ENCODE peak calls at places on chromosomes 12 and 14, in four cellular contexts. One of them, this sample, is unnamed.

GRCh38 chr12:92602476-92602875 is 100.3 kb upstream of the PLEKHG7 start:
- DNase-seq in heart left ventricle: no peak
- DNase-seq in uterus: no peak
- DNase-seq in Peyer's patch: no peak
- DNase-seq in this sample: no peak

GRCh38 chr14:104865069-104865630 is at the start of gene CEP170B:
- DNase-seq in Peyer's patch: peak; percentile 88
- DNase-seq in uterus: no peak
- DNase-seq in heart left ventricle: no peak
- DNase-seq in this sample: peak; percentile 12

GRCh38 chr14:76514599-76514998 is 138.7 kb downstream of the ESRRB start:
- DNase-seq in heart left ventricle: no peak
- DNase-seq in uterus: no peak
- DNase-seq in Peyer's patch: no peak
- DNase-seq in this sample: no peak

GRCh38 chr14:39977198-39977597 is 545.0 kb upstream of the FBXO33 start:
- DNase-seq in uterus: no peak
- DNase-seq in heart left ventricle: no peak
- DNase-seq in Peyer's patch: no peak
- DNase-seq in this sample: no peak

GRCh38 chr14:68386950-68387779 is 405.7 kb downstream of the ZFP36L1 start:
- DNase-seq in Peyer's patch: no peak
- DNase-seq in heart left ventricle: no peak
- DNase-seq in uterus: no peak
- DNase-seq in this sample: no peak

GRCh38 chr12:104583311-104583710 is 126.6 kb downstream of the CHST11 start:
- DNase-seq in uterus: no peak
- DNase-seq in Peyer's patch: no peak
- DNase-seq in heart left ventricle: no peak
- DNase-seq in this sample: no peak

GRCh38 chr14:39276005-39276404 is 42.3 kb downstream of the MIA2 start:
- DNase-seq in heart left ventricle: no peak
- DNase-seq in uterus: no peak
- DNase-seq in Peyer's patch: no peak
- DNase-seq in this sample: no peak

GRCh38 chr12:12008232-12008850 is 62.4 kb upstream of the BCL2L14 start:
- DNase-seq in Peyer's patch: no peak
- DNase-seq in uterus: no peak
- DNase-seq in heart left ventricle: no peak
- DNase-seq in this sample: no peak

GRCh38 chr14:81436296-81437138 is 36.4 kb upstream of the STON2 start:
- DNase-seq in Peyer's patch: peak; percentile 84
- DNase-seq in uterus: peak; percentile 36
- DNase-seq in heart left ventricle: peak; percentile 77
- DNase-seq in this sample: peak; percentile 68

GRCh38 chr12:98754095-98754494 is 109.0 kb downstream of the APAF1 start:
- DNase-seq in heart left ventricle: no peak
- DNase-seq in uterus: no peak
- DNase-seq in Peyer's patch: no peak
- DNase-seq in this sample: peak; percentile 14

GRCh38 chr12:25005376-25005775 is 56.5 kb upstream of the BCAT1 start:
- DNase-seq in Peyer's patch: no peak
- DNase-seq in uterus: no peak
- DNase-seq in heart left ventricle: no peak
- DNase-seq in this sample: no peak

GRCh38 chr12:20757-21156 is 45.8 kb upstream of the IQSEC3 start:
- DNase-seq in heart left ventricle: no peak
- DNase-seq in uterus: no peak
- DNase-seq in Peyer's patch: no peak
- DNase-seq in this sample: no peak

GRCh38 chr14:32561520-32561919 is 232.4 kb downstream of the AKAP6 start:
- DNase-seq in uterus: no peak
- DNase-seq in Peyer's patch: no peak
- DNase-seq in heart left ventricle: no peak
- DNase-seq in this sample: no peak

GRCh38 chr14:93977790-93978581 is 1.6 kb upstream of the ASB2 start:
- DNase-seq in heart left ventricle: no peak
- DNase-seq in uterus: no peak
- DNase-seq in Peyer's patch: no peak
- DNase-seq in this sample: no peak

GRCh38 chr14:55117816-55118441 is 11.1 kb upstream of the LGALS3 start:
- DNase-seq in Peyer's patch: no peak
- DNase-seq in uterus: no peak
- DNase-seq in heart left ventricle: peak; percentile 39
- DNase-seq in this sample: no peak

GRCh38 chr12:65740873-65741600 is 83.2 kb upstream of the HMGA2 start:
- DNase-seq in Peyer's patch: peak; percentile 84
- DNase-seq in heart left ventricle: peak; percentile 75
- DNase-seq in uterus: peak; percentile 70
- DNase-seq in this sample: no peak

GRCh38 chr12:27781680-27782079 is 1.6 kb upstream of the MANSC4 start:
- DNase-seq in uterus: no peak
- DNase-seq in heart left ventricle: no peak
- DNase-seq in Peyer's patch: no peak
- DNase-seq in this sample: no peak

GRCh38 chr14:84071061-84071460 is 1458.9 kb upstream of the FLRT2 start:
- DNase-seq in Peyer's patch: no peak
- DNase-seq in uterus: no peak
- DNase-seq in heart left ventricle: no peak
- DNase-seq in this sample: no peak

GRCh38 chr12:20555771-20556170 is 139.4 kb upstream of the SLCO1C1 start:
- DNase-seq in Peyer's patch: no peak
- DNase-seq in heart left ventricle: no peak
- DNase-seq in uterus: no peak
- DNase-seq in this sample: no peak

GRCh38 chr12:10889226-10889625 is 5.2 kb upstream of the PRH1 start:
- DNase-seq in Peyer's patch: no peak
- DNase-seq in uterus: no peak
- DNase-seq in heart left ventricle: no peak
- DNase-seq in this sample: no peak

GRCh38 chr12:6861391-6861790 is 5.9 kb upstream of the TPI1 start:
- DNase-seq in Peyer's patch: no peak
- DNase-seq in uterus: no peak
- DNase-seq in heart left ventricle: no peak
- DNase-seq in this sample: no peak

GRCh38 chr14:21498540-21499526 is 12.3 kb downstream of the METTL3 start:
- DNase-seq in heart left ventricle: no peak
- DNase-seq in Peyer's patch: no peak
- DNase-seq in uterus: no peak
- DNase-seq in this sample: no peak

GRCh38 chr12:88172844-88173407 is 30.8 kb downstream of the TMTC3 start:
- DNase-seq in Peyer's patch: no peak
- DNase-seq in heart left ventricle: no peak
- DNase-seq in uterus: no peak
- DNase-seq in this sample: no peak

GRCh38 chr12:13534645-13535398 is 338.3 kb downstream of the EMP1 start:
- DNase-seq in Peyer's patch: peak; percentile 64
- DNase-seq in uterus: peak; percentile 18
- DNase-seq in heart left ventricle: peak; percentile 39
- DNase-seq in this sample: peak; percentile 81

GRCh38 chr14:61553730-61554641 is 141.3 kb upstream of the HIF1A start:
- DNase-seq in Peyer's patch: no peak
- DNase-seq in heart left ventricle: no peak
- DNase-seq in uterus: no peak
- DNase-seq in this sample: no peak

GRCh38 chr14:71237556-71237955 is 330.3 kb downstream of the PCNX1 start:
- DNase-seq in Peyer's patch: no peak
- DNase-seq in heart left ventricle: no peak
- DNase-seq in uterus: no peak
- DNase-seq in this sample: no peak

GRCh38 chr12:107929436-107929835 is 154.9 kb downstream of the ASCL4 start:
- DNase-seq in uterus: no peak
- DNase-seq in Peyer's patch: no peak
- DNase-seq in heart left ventricle: no peak
- DNase-seq in this sample: no peak

DNA sequence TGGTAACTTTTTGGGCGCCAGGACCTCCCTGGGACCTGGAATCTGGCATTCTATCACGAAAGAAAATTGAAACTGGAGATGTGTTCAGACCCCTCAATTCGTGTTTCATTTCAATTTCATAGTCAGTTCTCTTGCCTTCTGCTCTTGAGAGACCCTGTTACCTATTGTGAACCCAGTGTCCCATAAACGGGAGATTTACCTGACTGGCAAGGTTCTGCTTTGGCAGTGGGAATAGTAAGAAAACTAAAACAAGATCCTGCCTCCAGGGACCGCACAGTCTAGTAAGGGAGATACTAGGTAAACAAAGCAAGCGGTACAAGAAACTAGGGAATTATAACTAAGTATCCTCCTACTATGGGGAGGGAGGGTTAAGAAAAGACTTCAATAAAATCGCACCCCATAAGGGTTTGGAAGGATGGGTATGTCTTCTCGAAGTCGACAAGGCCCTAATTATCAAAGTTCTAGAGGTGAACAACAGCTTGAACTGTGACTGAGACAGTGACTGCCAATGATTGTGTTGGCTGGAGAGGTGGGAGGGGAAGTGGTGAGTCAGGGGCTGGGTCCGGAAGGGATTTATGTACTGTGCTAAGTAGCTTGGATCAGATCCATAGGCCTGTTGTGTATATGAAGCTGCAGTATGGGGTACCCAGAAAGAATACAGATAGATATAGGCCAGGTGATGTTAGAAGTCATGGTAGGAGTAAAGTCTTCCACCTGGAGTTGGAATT is 754 bp downstream of the ACSS3 start:
- DNase-seq in Peyer's patch: no peak
- DNase-seq in uterus: peak; percentile 75
- DNase-seq in heart left ventricle: peak; percentile 20
- DNase-seq in this sample: no peak
- H3K27ac ChIP-seq in Peyer's patch: peak overlapping the region; percentile 63
- H3K27ac ChIP-seq in uterus: peak overlapping the region; percentile 87
- H3K27ac ChIP-seq in heart left ventricle: peak overlapping the region; percentile 96
- H3K27ac ChIP-seq in this sample: no peak overlapping the region

DNA sequence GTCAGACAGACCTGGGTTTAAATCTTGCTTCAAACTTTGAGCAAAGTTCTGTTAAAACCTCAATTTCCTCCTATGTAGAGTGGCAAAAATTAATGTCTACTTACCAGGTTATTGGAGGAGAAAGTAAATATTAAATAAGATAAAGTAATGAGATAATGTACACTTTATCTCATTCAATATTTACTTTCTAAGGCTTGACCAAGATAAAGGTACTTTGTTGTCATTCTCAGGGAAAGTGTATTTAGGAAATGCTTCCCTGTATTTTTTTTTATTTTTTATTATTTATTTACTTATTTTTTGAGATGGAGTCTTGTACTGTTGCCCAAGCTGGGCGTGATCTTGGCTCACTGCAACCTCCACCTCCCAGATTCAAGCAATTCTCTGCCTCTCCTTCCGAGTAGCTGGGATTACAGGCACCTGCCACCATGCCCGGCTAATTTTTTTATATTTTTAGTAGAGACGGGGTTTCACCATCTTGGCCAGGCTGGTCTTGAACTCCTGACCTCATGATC is 4.7 kb downstream of the FAM161B start:
- DNase-seq in Peyer's patch: no peak
- DNase-seq in uterus: no peak
- DNase-seq in heart left ventricle: no peak
- DNase-seq in this sample: no peak
- H3K27ac ChIP-seq in Peyer's patch: no peak overlapping the region
- H3K27ac ChIP-seq in uterus: no peak overlapping the region
- H3K27ac ChIP-seq in heart left ventricle: no peak overlapping the region
- H3K27ac ChIP-seq in this sample: no peak overlapping the region

DNA sequence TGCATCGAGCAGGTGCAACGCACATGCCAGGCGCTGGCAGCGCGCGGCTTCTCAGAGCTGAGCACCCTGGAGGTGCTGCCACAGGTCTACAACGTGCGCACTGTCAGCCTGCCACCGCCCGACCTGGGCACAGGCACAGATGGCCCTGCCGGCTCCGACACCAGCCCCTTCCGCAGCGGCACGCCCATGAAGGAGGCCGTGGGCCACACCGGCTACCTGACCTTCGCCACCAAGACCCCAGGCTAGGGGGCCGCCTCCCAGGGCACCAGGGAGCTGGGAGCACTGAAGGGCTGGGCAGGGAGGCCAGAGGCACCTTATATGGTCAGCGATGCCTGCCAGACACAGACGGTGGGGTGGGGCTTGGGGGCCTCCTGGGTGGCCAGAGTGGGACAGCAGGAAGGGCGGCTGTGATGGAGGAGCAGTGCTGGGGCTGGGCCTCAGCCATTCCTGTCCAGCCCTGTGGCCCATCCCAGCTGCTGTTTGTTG is 5.6 kb downstream of the TRMT61A start:
- DNase-seq in heart left ventricle: no peak
- DNase-seq in uterus: peak; percentile 75
- DNase-seq in Peyer's patch: no peak
- DNase-seq in this sample: no peak
- H3K27ac ChIP-seq in heart left ventricle: no peak overlapping the region
- H3K27ac ChIP-seq in uterus: peak overlapping the region; percentile 89
- H3K27ac ChIP-seq in Peyer's patch: peak overlapping the region; percentile 74
- H3K27ac ChIP-seq in this sample: no peak overlapping the region

GRCh38 chr14:85154714-85155113 is 375.2 kb upstream of the FLRT2 start:
- DNase-seq in uterus: no peak
- DNase-seq in Peyer's patch: no peak
- DNase-seq in heart left ventricle: no peak
- DNase-seq in this sample: no peak
- H3K27ac ChIP-seq in uterus: no peak overlapping the region
- H3K27ac ChIP-seq in Peyer's patch: no peak overlapping the region
- H3K27ac ChIP-seq in heart left ventricle: no peak overlapping the region
- H3K27ac ChIP-seq in this sample: no peak overlapping the region

GRCh38 chr12:121678721-121679300 is 9.4 kb upstream of the MORN3 start:
- DNase-seq in heart left ventricle: no peak
- DNase-seq in uterus: no peak
- DNase-seq in Peyer's patch: no peak
- DNase-seq in this sample: no peak

GRCh38 chr12:121673013-121673441 is 3.6 kb upstream of the MORN3 start:
- DNase-seq in uterus: no peak
- DNase-seq in Peyer's patch: peak; percentile 52
- DNase-seq in heart left ventricle: no peak
- DNase-seq in this sample: no peak

GRCh38 chr12:121676190-121676589 is 6.7 kb upstream of the MORN3 start:
- DNase-seq in heart left ventricle: no peak
- DNase-seq in uterus: no peak
- DNase-seq in Peyer's patch: no peak
- DNase-seq in this sample: no peak

GRCh38 chr12:121678305-121678704 is 8.9 kb upstream of the MORN3 start:
- DNase-seq in heart left ventricle: no peak
- DNase-seq in Peyer's patch: no peak
- DNase-seq in uterus: no peak
- DNase-seq in this sample: no peak
- H3K27ac ChIP-seq in heart left ventricle: no peak overlapping the region
- H3K27ac ChIP-seq in Peyer's patch: no peak overlapping the region
- H3K27ac ChIP-seq in uterus: no peak overlapping the region
- H3K27ac ChIP-seq in this sample: no peak overlapping the region

This sample was measured in substantia nigra.